ENCODE peak calls at places on chromosome 9, in six cellular contexts. One of them, this sample, is unnamed.

GRCh38 chr9:88477300-88477751 is 57.7 kb upstream of the NXNL2 start:
- DNase-seq in stimulated activated CD4-positive, alpha-beta T cell treated with anti-CD3 and anti-CD28 coated beads, Interleukin-1b, Interleukin-23, amount 100 ng/mL, for 24 hours: no peak
- DNase-seq in mucosa of descending colon: no peak
- DNase-seq in GM20000: peak; percentile 19
- DNase-seq in DMS153: no peak
- DNase-seq in neural progenitor cell: no peak
- DNase-seq in this sample: no peak

GRCh38 chr9:130053504-130054427 is at the start of gene GPR107:
- DNase-seq in stimulated activated CD4-positive, alpha-beta T cell treated with anti-CD3 and anti-CD28 coated beads, Interleukin-1b, Interleukin-23, amount 100 ng/mL, for 24 hours: peak; percentile 66
- DNase-seq in mucosa of descending colon: peak; percentile 80
- DNase-seq in GM20000: peak; percentile 89
- DNase-seq in DMS153: peak; percentile 32
- DNase-seq in neural progenitor cell: peak; percentile 89
- DNase-seq in this sample: peak; percentile 76

GRCh38 chr9:109387206-109387605 is 66.3 kb upstream of the EPB41L4B start:
- DNase-seq in stimulated activated CD4-positive, alpha-beta T cell treated with anti-CD3 and anti-CD28 coated beads, Interleukin-1b, Interleukin-23, amount 100 ng/mL, for 24 hours: no peak
- DNase-seq in mucosa of descending colon: no peak
- DNase-seq in GM20000: no peak
- DNase-seq in DMS153: no peak
- DNase-seq in neural progenitor cell: no peak
- DNase-seq in this sample: no peak

GRCh38 chr9:136283291-136284235 is 20.3 kb downstream of the CCDC187 start:
- DNase-seq in stimulated activated CD4-positive, alpha-beta T cell treated with anti-CD3 and anti-CD28 coated beads, Interleukin-1b, Interleukin-23, amount 100 ng/mL, for 24 hours: peak; percentile 66
- DNase-seq in mucosa of descending colon: peak; percentile 84
- DNase-seq in GM20000: peak; percentile 94
- DNase-seq in DMS153: peak; percentile 70
- DNase-seq in neural progenitor cell: peak; percentile 87
- DNase-seq in this sample: peak; percentile 87

GRCh38 chr9:79763861-79764260 is 192.1 kb downstream of the TLE4 start:
- DNase-seq in stimulated activated CD4-positive, alpha-beta T cell treated with anti-CD3 and anti-CD28 coated beads, Interleukin-1b, Interleukin-23, amount 100 ng/mL, for 24 hours: no peak
- DNase-seq in mucosa of descending colon: peak; percentile 17
- DNase-seq in GM20000: no peak
- DNase-seq in DMS153: no peak
- DNase-seq in neural progenitor cell: no peak
- DNase-seq in this sample: no peak

GRCh38 chr9:126151031-126151670 is 175.5 kb upstream of the MVB12B start:
- DNase-seq in stimulated activated CD4-positive, alpha-beta T cell treated with anti-CD3 and anti-CD28 coated beads, Interleukin-1b, Interleukin-23, amount 100 ng/mL, for 24 hours: no peak
- DNase-seq in mucosa of descending colon: peak; percentile 51
- DNase-seq in GM20000: no peak
- DNase-seq in DMS153: peak; percentile 97
- DNase-seq in neural progenitor cell: no peak
- DNase-seq in this sample: peak; percentile 9

GRCh38 chr9:136292026-136292538 is 11.8 kb downstream of the CCDC187 start:
- DNase-seq in stimulated activated CD4-positive, alpha-beta T cell treated with anti-CD3 and anti-CD28 coated beads, Interleukin-1b, Interleukin-23, amount 100 ng/mL, for 24 hours: no peak
- DNase-seq in mucosa of descending colon: no peak
- DNase-seq in GM20000: no peak
- DNase-seq in DMS153: no peak
- DNase-seq in neural progenitor cell: no peak
- DNase-seq in this sample: no peak

GRCh38 chr9:36963356-36963755 is 70.7 kb downstream of the PAX5 start:
- DNase-seq in stimulated activated CD4-positive, alpha-beta T cell treated with anti-CD3 and anti-CD28 coated beads, Interleukin-1b, Interleukin-23, amount 100 ng/mL, for 24 hours: no peak
- DNase-seq in mucosa of descending colon: no peak
- DNase-seq in GM20000: no peak
- DNase-seq in DMS153: no peak
- DNase-seq in neural progenitor cell: no peak
- DNase-seq in this sample: no peak

GRCh38 chr9:26296910-26297309 is 595.7 kb downstream of the CAAP1 start:
- DNase-seq in stimulated activated CD4-positive, alpha-beta T cell treated with anti-CD3 and anti-CD28 coated beads, Interleukin-1b, Interleukin-23, amount 100 ng/mL, for 24 hours: no peak
- DNase-seq in mucosa of descending colon: no peak
- DNase-seq in GM20000: no peak
- DNase-seq in DMS153: no peak
- DNase-seq in neural progenitor cell: no peak
- DNase-seq in this sample: no peak

GRCh38 chr9:134055981-134056461 is 11.8 kb downstream of the BRD3 start:
- DNase-seq in stimulated activated CD4-positive, alpha-beta T cell treated with anti-CD3 and anti-CD28 coated beads, Interleukin-1b, Interleukin-23, amount 100 ng/mL, for 24 hours: no peak
- DNase-seq in mucosa of descending colon: peak; percentile 72
- DNase-seq in GM20000: no peak
- DNase-seq in DMS153: no peak
- DNase-seq in neural progenitor cell: no peak
- DNase-seq in this sample: peak; percentile 84

GRCh38 chr9:78396087-78396486 is 99.2 kb downstream of the PSAT1 start:
- DNase-seq in stimulated activated CD4-positive, alpha-beta T cell treated with anti-CD3 and anti-CD28 coated beads, Interleukin-1b, Interleukin-23, amount 100 ng/mL, for 24 hours: no peak
- DNase-seq in mucosa of descending colon: no peak
- DNase-seq in GM20000: no peak
- DNase-seq in DMS153: no peak
- DNase-seq in neural progenitor cell: no peak
- DNase-seq in this sample: no peak

GRCh38 chr9:136525207-136525606 is 20.6 kb downstream of the NOTCH1 start:
- DNase-seq in stimulated activated CD4-positive, alpha-beta T cell treated with anti-CD3 and anti-CD28 coated beads, Interleukin-1b, Interleukin-23, amount 100 ng/mL, for 24 hours: no peak
- DNase-seq in mucosa of descending colon: peak; percentile 47
- DNase-seq in GM20000: no peak
- DNase-seq in DMS153: no peak
- DNase-seq in neural progenitor cell: no peak
- DNase-seq in this sample: no peak

GRCh38 chr9:77063645-77064285 is 44.3 kb downstream of the FOXB2 start:
- DNase-seq in stimulated activated CD4-positive, alpha-beta T cell treated with anti-CD3 and anti-CD28 coated beads, Interleukin-1b, Interleukin-23, amount 100 ng/mL, for 24 hours: no peak
- DNase-seq in mucosa of descending colon: no peak
- DNase-seq in GM20000: no peak
- DNase-seq in DMS153: no peak
- DNase-seq in neural progenitor cell: no peak
- DNase-seq in this sample: no peak

GRCh38 chr9:108001219-108001618 is 511.6 kb upstream of the KLF4 start:
- DNase-seq in stimulated activated CD4-positive, alpha-beta T cell treated with anti-CD3 and anti-CD28 coated beads, Interleukin-1b, Interleukin-23, amount 100 ng/mL, for 24 hours: no peak
- DNase-seq in mucosa of descending colon: no peak
- DNase-seq in GM20000: no peak
- DNase-seq in DMS153: no peak
- DNase-seq in neural progenitor cell: no peak
- DNase-seq in this sample: no peak

GRCh38 chr9:5364294-5364990 is 24.8 kb upstream of the RLN1 start:
- DNase-seq in stimulated activated CD4-positive, alpha-beta T cell treated with anti-CD3 and anti-CD28 coated beads, Interleukin-1b, Interleukin-23, amount 100 ng/mL, for 24 hours: no peak
- DNase-seq in mucosa of descending colon: no peak
- DNase-seq in GM20000: peak; percentile 34
- DNase-seq in DMS153: no peak
- DNase-seq in neural progenitor cell: no peak
- DNase-seq in this sample: no peak

GRCh38 chr9:123772967-123773366 is 157.0 kb downstream of the DENND1A start:
- DNase-seq in stimulated activated CD4-positive, alpha-beta T cell treated with anti-CD3 and anti-CD28 coated beads, Interleukin-1b, Interleukin-23, amount 100 ng/mL, for 24 hours: no peak
- DNase-seq in mucosa of descending colon: no peak
- DNase-seq in GM20000: no peak
- DNase-seq in DMS153: no peak
- DNase-seq in neural progenitor cell: no peak
- DNase-seq in this sample: no peak

GRCh38 chr9:19127881-19128719 is 808 bp upstream of the PLIN2 start:
- DNase-seq in stimulated activated CD4-positive, alpha-beta T cell treated with anti-CD3 and anti-CD28 coated beads, Interleukin-1b, Interleukin-23, amount 100 ng/mL, for 24 hours: no peak
- DNase-seq in mucosa of descending colon: peak; percentile 57
- DNase-seq in GM20000: no peak
- DNase-seq in DMS153: no peak
- DNase-seq in neural progenitor cell: peak; percentile 77
- DNase-seq in this sample: peak; percentile 35

This sample was measured in adrenal gland.